ENCODE peak calls at places on chromosomes 12 and 14, in seven cellular contexts. K is SK-N-SH, W is HCT116, Q is HepG2, M is H1, U is K562, N is GM12878. J is an unnamed sample.

GRCh38 chr12:10701226-10701681 is 21.9 kb downstream of the YBX3 start:
- DNase-seq in W (no peak), N (no peak), Q (no peak), U (no peak), M (no peak), K (no peak), J (no peak)

GRCh38 chr12:18411453-18411852 is 150.1 kb downstream of the PIK3C2G start:
- DNase-seq in K (no peak), N (no peak), Q (no peak), W (no peak), M (no peak), U (no peak), J (no peak)

GRCh38 chr14:69280746-69281291 is 20.9 kb downstream of the GALNT16 start:
- DNase-seq in W (no peak), K (no peak), U (no peak), M (no peak), N (no peak), Q (no peak), J (no peak)

GRCh38 chr12:92255741-92256140 is 110.1 kb upstream of the BTG1 start:
- DNase-seq in M (no peak), U (no peak), N (no peak), W (no peak), Q (no peak), K (no peak), J (no peak)

GRCh38 chr14:66045572-66046021 is 440.6 kb upstream of the CCDC196 start:
- DNase-seq in K (no peak), M (no peak), Q (no peak), N (no peak), U (peak), W (no peak), J (no peak)

GRCh38 chr12:2070440-2071045 is 17.8 kb downstream of the CACNA1C start:
- DNase-seq in N (no peak), Q (no peak), K (no peak), W (no peak), U (no peak), M (no peak), J (no peak)

GRCh38 chr12:113933201-113933786 is 32.8 kb downstream of the RBM19 start:
- DNase-seq in U (peak), Q (no peak), M (no peak), W (no peak), K (no peak), N (no peak), J (no peak)

GRCh38 chr14:23910081-23910875 is 43.3 kb upstream of the DHRS4 start:
- DNase-seq in K (peak), Q (peak), N (no peak), M (peak), U (peak), W (peak), J (peak)

GRCh38 chr12:29782821-29783772 is 645 bp downstream of the TMTC1 start:
- DNase-seq in W (no peak), Q (no peak), K (peak), M (peak), U (no peak), N (no peak), J (no peak)

GRCh38 chr12:11702959-11703358 is 53.5 kb downstream of the ETV6 start:
- DNase-seq in U (no peak), Q (no peak), K (no peak), N (no peak), M (no peak), W (no peak), J (no peak)

GRCh38 chr12:47236109-47236714 is 156.5 kb upstream of the AMIGO2 start:
- DNase-seq in U (no peak), M (no peak), N (no peak), W (no peak), K (no peak), Q (no peak), J (no peak)

GRCh38 chr12:124484526-124484953 is 82.9 kb downstream of the NCOR2 start:
- DNase-seq in K (no peak), U (no peak), Q (no peak), W (no peak), M (no peak), N (no peak), J (no peak)

GRCh38 chr14:106556665-106557289 is 1030.4 kb downstream of the TMEM121 start:
- DNase-seq in W (no peak), Q (peak), M (peak), N (no peak), K (peak), U (peak), J (peak)

GRCh38 chr12:100567945-100568344 is 5.5 kb upstream of the GAS2L3 start:
- DNase-seq in M (no peak), K (no peak), Q (no peak), N (no peak), W (no peak), U (no peak), J (no peak)

GRCh38 chr12:124175731-124176130 is 119.2 kb upstream of the RFLNA start:
- DNase-seq in W (no peak), M (no peak), K (no peak), N (no peak), Q (no peak), U (no peak), J (no peak)

GRCh38 chr12:131368073-131369071 is 342.5 kb upstream of the SFSWAP start:
- DNase-seq in M (no peak), W (no peak), U (no peak), K (peak), Q (no peak), N (no peak), J (no peak)

GRCh38 chr12:11652351-11653040 is 3.0 kb downstream of the ETV6 start:
- DNase-seq in U (peak), M (no peak), N (peak), W (no peak), K (no peak), Q (no peak), J (no peak)

GRCh38 chr12:47188576-47189441 is 109.0 kb upstream of the AMIGO2 start:
- DNase-seq in K (no peak), U (no peak), Q (no peak), M (no peak), N (no peak), W (no peak), J (no peak)

GRCh38 chr12:29734748-29735147 is 49.0 kb downstream of the TMTC1 start:
- DNase-seq in Q (no peak), U (no peak), N (no peak), W (no peak), K (no peak), M (no peak), J (no peak)

GRCh38 chr12:131066207-131066885 is 112.6 kb downstream of the ADGRD1 start:
- DNase-seq in Q (no peak), W (no peak), M (no peak), N (no peak), K (no peak), U (no peak), J (no peak)

GRCh38 chr12:116517431-116518045 is 41.6 kb upstream of the MAP1LC3B2 start:
- DNase-seq in K (no peak), N (no peak), W (no peak), Q (no peak), M (no peak), U (no peak), J (no peak)

GRCh38 chr12:857611-858010 is 91.9 kb downstream of the RAD52 start:
- DNase-seq in U (no peak), K (no peak), M (no peak), W (no peak), N (no peak), Q (no peak), J (no peak)

GRCh38 chr12:65962921-65963883 is 138.9 kb downstream of the HMGA2 start:
- DNase-seq in U (peak), N (no peak), K (peak), W (peak), M (peak), Q (no peak), J (no peak)

GRCh38 chr12:21296751-21297406 is 37.8 kb downstream of the SLCO1A2 start:
- DNase-seq in U (peak), W (no peak), Q (no peak), M (no peak), N (no peak), K (peak), J (peak)

GRCh38 chr12:40336573-40337199 is 111.9 kb downstream of the LRRK2 start:
- DNase-seq in Q (peak), W (no peak), N (no peak), U (peak), K (peak), M (no peak), J (peak)

GRCh38 chr12:27014859-27015729 is 910 bp upstream of the TM7SF3 start:
- DNase-seq in Q (no peak), U (peak), N (no peak), K (no peak), W (no peak), M (no peak), J (peak)

GRCh38 chr12:76103958-76104357 is 19.5 kb upstream of the NAP1L1 start:
- DNase-seq in U (no peak), Q (no peak), M (no peak), W (no peak), N (no peak), K (no peak), J (no peak)

GRCh38 chr12:71876400-71876799 is 36.8 kb downstream of the TBC1D15 start:
- DNase-seq in M (no peak), U (no peak), N (no peak), Q (no peak), K (no peak), W (no peak), J (no peak)

DNA sequence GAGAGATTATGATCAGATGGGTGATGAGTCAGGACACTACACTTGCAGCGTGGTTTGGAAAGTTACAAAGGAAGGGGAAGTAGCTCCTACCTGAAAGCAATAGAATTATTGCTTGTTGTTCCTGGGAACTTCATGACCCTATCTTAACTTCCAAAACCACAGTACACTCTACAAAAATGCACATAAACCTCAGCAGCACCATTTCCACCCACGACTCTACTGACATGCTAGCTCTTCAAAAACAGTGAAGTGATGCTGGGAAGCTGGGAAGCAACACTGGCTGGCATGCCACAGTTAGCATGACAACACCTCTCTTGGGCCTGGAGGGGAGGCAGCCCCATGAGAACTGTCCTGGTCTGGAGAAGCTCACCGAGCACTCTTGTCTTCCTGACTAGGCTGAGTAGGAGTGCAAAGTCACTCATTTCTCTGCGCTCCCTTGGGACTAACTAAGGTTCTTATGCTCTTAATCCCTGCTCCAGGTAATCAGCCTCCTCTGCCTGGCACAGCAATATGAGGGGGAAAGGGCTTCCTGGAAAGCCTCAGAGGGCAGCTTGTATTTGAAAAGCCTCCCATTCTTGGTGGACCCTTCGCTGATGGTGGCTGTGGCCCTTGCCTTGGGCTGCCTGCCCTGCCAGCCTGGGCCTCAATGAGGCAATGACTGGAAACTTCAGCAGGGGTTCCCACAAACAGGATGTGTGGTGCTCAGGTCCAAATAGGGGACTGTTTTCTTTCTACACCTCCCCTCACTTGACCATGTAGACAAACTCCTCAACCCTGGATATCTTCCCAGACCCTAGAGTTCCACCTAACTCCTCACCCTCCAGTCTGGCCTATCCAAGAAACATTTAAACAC is 1.2 kb downstream of the KRT3 start:
- DNase-seq in Q (no peak), K (no peak), W (no peak), N (no peak), M (no peak), U (no peak), J (no peak)
- TF ChIP-seq JUND in Q (no peak), K (no peak), W (no peak), N (no peak), M (no peak), U (peak), J (no peak)

DNA sequence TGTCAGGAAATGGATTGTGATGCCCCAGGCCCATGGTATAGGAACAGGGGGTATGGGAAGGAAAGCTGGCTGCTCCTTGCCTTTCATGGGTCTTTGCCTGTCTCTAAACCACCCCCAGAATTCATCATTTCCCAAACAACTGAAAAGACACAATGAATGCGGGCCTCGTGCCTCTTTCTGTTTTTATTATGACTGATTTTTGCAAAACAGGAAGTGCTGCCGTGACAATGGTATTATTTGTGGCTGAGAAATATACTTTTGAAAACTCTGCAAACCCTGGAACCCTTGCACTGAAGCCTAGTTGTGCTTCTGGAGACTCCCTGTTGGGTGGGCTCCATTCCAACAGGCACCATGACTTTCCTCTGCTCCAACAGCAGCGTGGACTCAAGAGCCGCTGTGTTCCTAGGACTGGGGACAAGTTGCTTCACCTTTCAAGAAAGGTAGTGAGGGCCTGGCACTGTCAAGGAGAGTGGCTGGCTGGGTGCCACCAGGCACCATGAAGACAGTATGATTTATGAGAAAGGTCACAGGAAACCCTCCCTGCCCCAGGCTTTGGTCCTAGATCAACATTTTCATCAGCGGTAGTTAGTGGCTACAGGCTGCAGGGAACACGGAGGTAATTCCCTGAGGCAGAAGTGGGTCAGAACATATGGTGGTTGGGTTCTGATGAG is 4.8 kb upstream of the DGLUCY start:
- DNase-seq in M (no peak), U (no peak), W (no peak), N (no peak), K (no peak), Q (no peak), J (no peak)
- TF ChIP-seq JUND in M (no peak), U (no peak), W (no peak), N (no peak), K (no peak), Q (no peak), J (no peak)

DNA sequence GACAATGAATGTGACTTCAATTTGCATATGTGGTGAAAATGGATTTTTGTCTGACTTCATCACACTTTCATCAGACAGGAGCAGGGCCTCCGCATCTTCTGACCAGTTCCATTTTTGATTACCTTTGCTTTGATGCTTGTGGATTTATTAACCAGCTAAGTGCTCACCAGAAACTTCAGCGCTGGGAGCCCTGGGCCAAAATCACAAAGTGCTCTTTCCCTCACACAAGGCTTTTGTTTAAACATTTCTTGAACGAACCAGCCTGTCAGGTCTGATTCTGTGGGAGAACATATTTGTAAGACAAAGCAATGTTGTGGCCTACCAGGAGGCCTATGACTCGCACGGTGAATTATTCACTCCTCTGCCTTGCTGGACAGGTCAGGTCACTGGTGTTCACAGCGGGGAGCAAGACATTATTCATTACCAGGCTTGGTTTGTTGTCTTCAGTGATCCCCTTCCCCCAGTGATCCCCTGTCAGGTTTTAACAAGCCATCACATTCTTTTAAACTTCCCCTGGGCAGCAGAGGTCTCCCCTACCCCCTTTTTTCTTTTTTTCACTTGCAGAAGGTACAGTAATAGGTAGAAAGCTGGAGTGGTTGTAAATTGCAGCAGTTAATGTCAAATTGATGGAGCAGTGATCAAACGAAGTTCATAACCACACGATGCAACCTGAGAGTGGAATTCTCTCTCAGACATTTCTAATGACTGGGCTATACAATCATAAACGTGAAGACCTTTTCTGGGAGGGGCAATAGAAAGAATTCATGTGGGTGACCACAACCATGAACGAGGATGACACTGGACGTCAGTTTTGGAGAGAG is 167.5 kb upstream of the PRICKLE1 start:
- DNase-seq in U (no peak), W (peak), M (peak), N (no peak), Q (no peak), K (no peak), J (peak)
- TF ChIP-seq JUND in U (no peak), W (peak), M (peak), N (no peak), Q (no peak), K (peak), J (no peak)

GRCh38 chr14:35410858-35411257 is 6.3 kb upstream of the NFKBIA start:
- DNase-seq in N (no peak), M (no peak), U (no peak), Q (no peak), K (no peak), W (no peak), J (no peak)

GRCh38 chr14:35416108-35416750 is 11.7 kb upstream of the NFKBIA start:
- DNase-seq in M (no peak), N (peak), Q (no peak), W (no peak), U (no peak), K (no peak), J (no peak)

GRCh38 chr14:35409595-35409994 is 5.0 kb upstream of the NFKBIA start:
- DNase-seq in N (no peak), K (no peak), U (no peak), M (no peak), Q (no peak), W (no peak), J (no peak)

GRCh38 chr14:35414365-35414764 is 9.8 kb upstream of the NFKBIA start:
- DNase-seq in Q (no peak), W (no peak), M (no peak), N (no peak), K (no peak), U (no peak), J (no peak)

GRCh38 chr14:35412281-35413057 is 7.9 kb upstream of the NFKBIA start:
- DNase-seq in W (no peak), Q (no peak), N (no peak), M (no peak), U (no peak), K (no peak), J (no peak)
- TF ChIP-seq JUND in W (no peak), Q (no peak), N (no peak), M (no peak), U (no peak), K (no peak), J (no peak)

GRCh38 chr12:95484524-95484923 is 10.6 kb downstream of the METAP2 start:
- DNase-seq in U (no peak), W (no peak), Q (no peak), N (no peak), M (no peak), K (peak), J (no peak)
- TF ChIP-seq JUND in U (no peak), W (no peak), Q (no peak), N (no peak), M (no peak), K (no peak), J (no peak)

GRCh38 chr14:34297786-34298520 is 164.1 kb downstream of the SPTSSA start:
- DNase-seq in Q (peak), N (no peak), M (no peak), U (no peak), K (no peak), W (no peak), J (peak)
- TF ChIP-seq JUND in Q (no peak), N (no peak), M (no peak), U (no peak), K (no peak), W (no peak), J (no peak)

GRCh38 chr14:102795060-102795925 is 18.0 kb downstream of the TRAF3 start:
- DNase-seq in M (no peak), Q (peak), N (no peak), U (peak), K (no peak), W (no peak), J (peak)

GRCh38 chr14:102796661-102797190 is 19.5 kb downstream of the TRAF3 start:
- DNase-seq in K (no peak), W (no peak), Q (no peak), N (no peak), U (no peak), M (no peak), J (no peak)

GRCh38 chr14:102789349-102789748 is 12.1 kb downstream of the TRAF3 start:
- DNase-seq in M (no peak), W (no peak), U (no peak), Q (no peak), N (no peak), K (no peak), J (no peak)

GRCh38 chr14:102798926-102799325 is 21.7 kb downstream of the TRAF3 start:
- DNase-seq in K (no peak), U (no peak), M (no peak), Q (no peak), W (no peak), N (peak), J (no peak)

DNA sequence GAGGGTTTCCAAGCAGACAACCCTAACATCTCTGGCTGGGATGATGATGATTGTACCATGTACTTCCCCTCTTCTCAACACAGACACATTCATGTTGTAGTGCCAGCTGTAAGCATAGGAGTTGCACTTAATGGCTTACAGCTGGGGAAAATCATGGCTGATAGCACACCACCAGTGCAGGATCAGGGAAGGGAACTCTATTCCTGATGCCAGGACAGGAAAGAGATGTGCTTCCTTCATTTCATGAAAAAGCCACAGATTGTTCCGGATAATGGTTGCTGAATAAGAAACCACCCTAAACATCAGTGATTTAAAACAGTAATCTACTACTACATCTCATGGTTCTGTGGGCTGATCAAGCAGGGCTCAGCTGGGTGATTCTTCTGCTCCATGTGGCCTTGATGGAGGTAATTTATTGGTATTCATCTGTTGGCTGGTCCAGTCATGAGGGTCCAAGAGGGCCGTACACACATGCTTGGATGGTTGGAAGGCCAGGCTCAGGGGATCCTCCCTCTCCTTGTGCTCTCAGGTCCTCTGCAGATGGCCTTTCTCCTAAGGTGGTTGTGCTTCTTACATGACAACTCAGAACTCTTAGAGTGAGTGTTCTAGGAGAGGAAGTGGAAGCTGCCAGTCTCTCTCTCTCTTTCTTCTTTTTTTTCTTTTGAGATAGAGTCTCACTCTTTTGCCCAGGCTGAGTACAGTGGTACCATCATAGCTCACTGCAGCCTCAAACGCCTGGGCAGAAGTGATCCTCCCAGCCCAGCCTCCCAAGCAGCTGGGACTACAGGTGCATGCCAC is 16.5 kb downstream of the TRAF3 start:
- DNase-seq in M (no peak), Q (no peak), W (no peak), N (no peak), K (no peak), U (no peak), J (no peak)
- TF ChIP-seq JUND in M (no peak), Q (no peak), W (no peak), N (no peak), K (no peak), U (no peak), J (no peak)

GRCh38 chr12:95205685-95206084 is 11.6 kb downstream of the FGD6 start:
- DNase-seq in N (no peak), W (no peak), Q (no peak), U (peak), K (no peak), M (no peak), J (no peak)
- TF ChIP-seq JUND in N (no peak), W (peak), Q (no peak), U (no peak), K (no peak), M (no peak), J (no peak)

GRCh38 chr12:122527478-122527944 is 462 bp downstream of the KNTC1 start:
- DNase-seq in N (no peak), Q (no peak), K (peak), W (no peak), M (no peak), U (peak), J (no peak)
- TF ChIP-seq JUND in N (no peak), Q (no peak), K (no peak), W (no peak), M (no peak), U (no peak), J (no peak)

J was measured in T47D.